ENCODE peak calls at places on chromosomes 3 and 15, in five cellular contexts. Q is lung, G is cardiac muscle cell, S is ovary, U is HCT116. E is an unnamed sample.

GRCh38 chr15:50224606-50225005 is 40.9 kb downstream of the HDC start:
- DNase-seq in Q (no peak), G (peak; percentile 45), S (no peak), U (no peak), E (no peak)

GRCh38 chr15:61088675-61089074 is 140.4 kb downstream of the RORA start:
- DNase-seq in Q (no peak), G (no peak), S (no peak), U (no peak), E (no peak)

GRCh38 chr15:58109419-58109818 is 28.8 kb upstream of the AQP9 start:
- DNase-seq in Q (no peak), G (no peak), S (no peak), U (no peak), E (no peak)

GRCh38 chr15:66619152-66619903 is 53.5 kb upstream of the LCTL start:
- DNase-seq in Q (peak; percentile 77), G (peak; percentile 83), S (peak; percentile 77), U (peak; percentile 49), E (no peak)

GRCh38 chr3:185153170-185153733 is 392 bp upstream of the C3orf70 start:
- DNase-seq in Q (no peak), G (no peak), S (peak; percentile 31), U (no peak), E (no peak)

GRCh38 chr15:39099524-39099923 is 481.4 kb upstream of the THBS1 start:
- DNase-seq in Q (no peak), G (no peak), S (no peak), U (no peak), E (no peak)

GRCh38 chr15:66251790-66252355 is 1.7 kb downstream of the MEGF11 start:
- DNase-seq in Q (no peak), G (no peak), S (no peak), U (no peak), E (no peak)

GRCh38 chr15:82952156-82953081 is at the start of gene HOMER2:
- DNase-seq in Q (peak; percentile 50), G (peak; percentile 24), S (peak; percentile 32), U (no peak), E (no peak)

GRCh38 chr15:31843426-31844055 is 186.8 kb upstream of the CHRNA7 start:
- DNase-seq in Q (no peak), G (no peak), S (no peak), U (no peak), E (no peak)

GRCh38 chr15:56366211-56366610 is 985 bp downstream of the TEX9 start:
- DNase-seq in Q (no peak), G (no peak), S (no peak), U (no peak), E (no peak)

GRCh38 chr3:196650740-196651311 is 11.3 kb downstream of the NRROS start:
- DNase-seq in Q (peak; percentile 42), G (peak; percentile 98), S (no peak), U (no peak), E (no peak)

GRCh38 chr3:142904639-142905441 is 16.0 kb upstream of the PCOLCE2 start:
- DNase-seq in Q (no peak), G (peak; percentile 32), S (no peak), U (no peak), E (no peak)

GRCh38 chr15:39692464-39693327 is 89.9 kb downstream of the FSIP1 start:
- DNase-seq in Q (no peak), G (peak; percentile 35), S (no peak), U (no peak), E (no peak)

GRCh38 chr15:38050529-38050928 is 116.1 kb downstream of the TMCO5A start:
- DNase-seq in Q (no peak), G (peak; percentile 73), S (no peak), U (no peak), E (no peak)

GRCh38 chr3:124281453-124282316 is 289.8 kb upstream of the ROPN1 start:
- DNase-seq in Q (no peak), G (peak; percentile 71), S (no peak), U (no peak), E (no peak)

GRCh38 chr15:65793813-65794104 is 1.7 kb upstream of the DENND4A start:
- DNase-seq in Q (no peak), G (no peak), S (no peak), U (no peak), E (no peak)

GRCh38 chr3:133948996-133949395 is 53.3 kb upstream of the RAB6B start:
- DNase-seq in Q (no peak), G (no peak), S (no peak), U (no peak), E (no peak)

GRCh38 chr3:108088697-108089096 is 2.1 kb downstream of the CD47 start:
- DNase-seq in Q (no peak), G (peak; percentile 17), S (no peak), U (no peak), E (peak; percentile 20)

GRCh38 chr15:80202641-80203360 is 49.2 kb downstream of the CTXND1 start:
- DNase-seq in Q (peak; percentile 19), G (no peak), S (no peak), U (peak; percentile 4), E (no peak)

GRCh38 chr3:125050486-125051172 is 5.2 kb downstream of the HEG1 start:
- DNase-seq in Q (no peak), G (no peak), S (no peak), U (no peak), E (no peak)

GRCh38 chr3:196219194-196219969 is 3.0 kb downstream of the SLC51A start:
- DNase-seq in Q (peak; percentile 45), G (peak; percentile 93), S (peak; percentile 79), U (no peak), E (peak; percentile 38)

GRCh38 chr15:99174989-99175388 is 70.1 kb downstream of the SYNM start:
- DNase-seq in Q (no peak), G (no peak), S (no peak), U (no peak), E (no peak)

GRCh38 chr3:128942161-128942952 is 51.5 kb downstream of the CFAP92 start:
- DNase-seq in Q (no peak), G (no peak), S (no peak), U (peak; percentile 38), E (no peak)

GRCh38 chr3:20056727-20057611 is 16.7 kb downstream of the KAT2B start:
- DNase-seq in Q (no peak), G (peak; percentile 80), S (no peak), U (no peak), E (no peak)

GRCh38 chr3:139302084-139302800 is 41.6 kb upstream of the MRPS22 start:
- DNase-seq in Q (no peak), G (peak; percentile 98), S (no peak), U (peak; percentile 89), E (no peak)

GRCh38 chr3:16174389-16174788 is at the start of gene GALNT15:
- DNase-seq in Q (peak; percentile 72), G (peak; percentile 97), S (peak; percentile 86), U (no peak), E (no peak)

GRCh38 chr3:62197613-62198012 is 175.7 kb downstream of the FEZF2 start:
- DNase-seq in Q (no peak), G (no peak), S (no peak), U (no peak), E (no peak)

GRCh38 chr3:184498986-184499606 is 62.5 kb upstream of the EPHB3 start:
- DNase-seq in Q (no peak), G (no peak), S (no peak), U (no peak), E (no peak)

GRCh38 chr3:4976109-4976508 is 3.1 kb upstream of the BHLHE40 start:
- DNase-seq in Q (peak; percentile 73), G (peak; percentile 78), S (peak; percentile 40), U (peak; percentile 87), E (no peak)

GRCh38 chr3:178097576-178097975 is 438.7 kb upstream of the KCNMB2 start:
- DNase-seq in Q (no peak), G (peak; percentile 98), S (no peak), U (no peak), E (no peak)

GRCh38 chr3:134373942-134374790 is at the start of gene AMOTL2:
- DNase-seq in Q (peak; percentile 92), G (peak; percentile 98), S (peak; percentile 85), U (peak; percentile 87), E (no peak)

GRCh38 chr3:157073810-157074209 is 86.1 kb downstream of the CCNL1 start:
- DNase-seq in Q (no peak), G (peak; percentile 50), S (no peak), U (no peak), E (no peak)

GRCh38 chr3:19891740-19892139 is 42.3 kb downstream of the EFHB start:
- DNase-seq in Q (no peak), G (no peak), S (no peak), U (no peak), E (no peak)

GRCh38 chr3:151085227-151085888 is at the start of gene MED12L:
- DNase-seq in Q (peak; percentile 66), G (peak; percentile 81), S (peak; percentile 65), U (peak; percentile 45), E (peak; percentile 31)

GRCh38 chr3:142649996-142650693 is 54.0 kb downstream of the PLS1 start:
- DNase-seq in Q (no peak), G (no peak), S (no peak), U (no peak), E (no peak)

GRCh38 chr3:69085543-69086132 is 901 bp downstream of the ARL6IP5 start:
- DNase-seq in Q (no peak), G (peak; percentile 23), S (peak; percentile 37), U (no peak), E (no peak)

GRCh38 chr3:37492977-37493471 is 318.6 kb upstream of the LRRFIP2 start:
- DNase-seq in Q (no peak), G (peak; percentile 74), S (no peak), U (no peak), E (no peak)

GRCh38 chr15:40238927-40239591 is at the start of gene PAK6:
- DNase-seq in Q (peak; percentile 51), G (peak; percentile 44), S (no peak), U (peak; percentile 51), E (no peak)

GRCh38 chr3:6640907-6641306 is 220.0 kb upstream of the GRM7 start:
- DNase-seq in Q (no peak), G (no peak), S (no peak), U (no peak), E (no peak)

GRCh38 chr3:6644070-6644929 is 216.6 kb upstream of the GRM7 start:
- DNase-seq in Q (no peak), G (no peak), S (no peak), U (no peak), E (no peak)
- H3K9me3 ChIP-seq in Q (no peaks in the 10 kb centered on the region), G (no peaks in the 10 kb centered on the region), S (no peaks in the 10 kb centered on the region), U (no peaks in the 10 kb centered on the region), E (no peaks in the 10 kb centered on the region)

GRCh38 chr3:191330309-191330712 is at the start of gene UTS2B:
- DNase-seq in Q (no peak), G (peak; percentile 75), S (no peak), U (peak; percentile 39), E (no peak)
- H3K4me1 ChIP-seq in Q (peaks cover 20% of the 10 kb centered on the region), G (peaks cover 18% of the 10 kb centered on the region), S (no peaks in the 10 kb centered on the region), U (peaks cover 49% of the 10 kb centered on the region), E (no peaks in the 10 kb centered on the region)

DNA sequence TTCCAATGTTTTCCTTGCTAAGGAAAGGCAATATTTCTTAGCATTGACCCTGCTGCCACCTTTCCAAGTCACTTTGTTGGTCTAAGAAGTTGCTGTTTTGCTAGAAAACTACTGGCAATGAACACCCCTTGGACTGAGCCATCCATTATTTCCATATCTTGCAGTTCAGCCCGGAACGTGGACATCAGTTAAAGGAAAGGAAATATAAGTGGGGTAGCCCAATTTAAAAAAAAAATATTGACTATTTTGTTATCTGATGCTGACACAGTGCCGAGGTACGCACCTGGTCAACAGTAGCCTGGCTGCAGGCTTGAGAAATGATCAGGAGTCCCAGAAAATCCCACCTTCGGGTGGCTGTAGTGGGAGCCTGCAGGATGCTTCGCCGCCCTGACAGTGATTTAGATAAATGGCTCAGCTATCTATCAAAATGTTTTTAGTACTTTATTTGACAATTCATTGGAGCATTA is 1.4 kb downstream of the RARB start:
- DNase-seq in Q (no peak), G (peak; percentile 15), S (no peak), U (no peak), E (no peak)
- H3K4me3 ChIP-seq in Q (peak overlapping the region; percentile 38), G (peak overlapping the region; percentile 81), S (peak overlapping the region; percentile 59), U (no peak overlapping the region), E (no peak overlapping the region)

GRCh38 chr15:27902680-27903385 is 196.3 kb downstream of the OCA2 start:
- DNase-seq in Q (no peak), G (no peak), S (no peak), U (no peak), E (no peak)
- H3K9me3 ChIP-seq in Q (no peaks in the 10 kb centered on the region), G (no peaks in the 10 kb centered on the region), S (no peaks in the 10 kb centered on the region), U (peaks cover 4% of the 10 kb centered on the region), E (no peaks in the 10 kb centered on the region)

E was measured in CD8-positive, alpha-beta memory T cell.